ENCODE peak calls at places on chromosome 3, in five cellular contexts. One of them, this sample, is unnamed.

GRCh38 chr3:55167586-55168317 is 239.9 kb upstream of the LRTM1 start:
- DNase-seq in NCI-H1105 treated with DMSO at 0.1 percent for 48 hours: no peak
- DNase-seq in H4: peak; percentile 66
- DNase-seq in occipital lobe: no peak
- DNase-seq in nephron progenitor cell: no peak
- DNase-seq in this sample: no peak

GRCh38 chr3:69938061-69938460 is 61.5 kb upstream of the SAMMSON start:
- DNase-seq in NCI-H1105 treated with DMSO at 0.1 percent for 48 hours: no peak
- DNase-seq in H4: no peak
- DNase-seq in occipital lobe: no peak
- DNase-seq in nephron progenitor cell: no peak
- DNase-seq in this sample: no peak

GRCh38 chr3:183448369-183449128 is 20.1 kb upstream of the MCF2L2 start:
- DNase-seq in NCI-H1105 treated with DMSO at 0.1 percent for 48 hours: no peak
- DNase-seq in H4: no peak
- DNase-seq in occipital lobe: no peak
- DNase-seq in nephron progenitor cell: no peak
- DNase-seq in this sample: no peak

GRCh38 chr3:73094127-73094526 is 32.7 kb downstream of the EBLN2 start:
- DNase-seq in NCI-H1105 treated with DMSO at 0.1 percent for 48 hours: no peak
- DNase-seq in H4: peak; percentile 60
- DNase-seq in occipital lobe: no peak
- DNase-seq in nephron progenitor cell: no peak
- DNase-seq in this sample: no peak

GRCh38 chr3:22117751-22118346 is 366.8 kb upstream of the ZNF385D start:
- DNase-seq in NCI-H1105 treated with DMSO at 0.1 percent for 48 hours: peak; percentile 13
- DNase-seq in H4: peak; percentile 21
- DNase-seq in occipital lobe: no peak
- DNase-seq in nephron progenitor cell: no peak
- DNase-seq in this sample: peak; percentile 43

GRCh38 chr3:13346481-13347389 is 73.4 kb downstream of the NUP210 start:
- DNase-seq in NCI-H1105 treated with DMSO at 0.1 percent for 48 hours: no peak
- DNase-seq in H4: peak; percentile 77
- DNase-seq in occipital lobe: peak; percentile 62
- DNase-seq in nephron progenitor cell: no peak
- DNase-seq in this sample: no peak

GRCh38 chr3:188867691-188868090 is 304.1 kb upstream of the TPRG1 start:
- DNase-seq in NCI-H1105 treated with DMSO at 0.1 percent for 48 hours: no peak
- DNase-seq in H4: no peak
- DNase-seq in occipital lobe: no peak
- DNase-seq in nephron progenitor cell: no peak
- DNase-seq in this sample: no peak

GRCh38 chr3:106421928-106422327 is 553.1 kb upstream of the CBLB start:
- DNase-seq in NCI-H1105 treated with DMSO at 0.1 percent for 48 hours: no peak
- DNase-seq in H4: no peak
- DNase-seq in occipital lobe: no peak
- DNase-seq in nephron progenitor cell: no peak
- DNase-seq in this sample: no peak

GRCh38 chr3:135237371-135237770 is 442.3 kb downstream of the EPHB1 start:
- DNase-seq in NCI-H1105 treated with DMSO at 0.1 percent for 48 hours: no peak
- DNase-seq in H4: no peak
- DNase-seq in occipital lobe: no peak
- DNase-seq in nephron progenitor cell: no peak
- DNase-seq in this sample: no peak

GRCh38 chr3:158091526-158091925 is 14.7 kb downstream of the SHOX2 start:
- DNase-seq in NCI-H1105 treated with DMSO at 0.1 percent for 48 hours: no peak
- DNase-seq in H4: peak; percentile 27
- DNase-seq in occipital lobe: no peak
- DNase-seq in nephron progenitor cell: no peak
- DNase-seq in this sample: no peak

This sample was measured in GM12865.